ENCODE peak calls at places on chromosome 9, in seven cellular contexts. N is MM.1S, G is upper lobe of right lung, X is H1, S is fibroblast of mammary gland, L is GM06990, T is GM23338. J is an unnamed sample.

GRCh38 chr9:120723547-120723946 is 9.3 kb upstream of the MEGF9 start:
- DNase-seq in G (no peak), X (no peak), N (no peak), T (no peak), S (peak), L (no peak), J (no peak)

GRCh38 chr9:93060746-93061259 is 2.3 kb downstream of the SUSD3 start:
- DNase-seq in T (no peak), S (peak), N (no peak), L (no peak), G (no peak), X (no peak), J (peak)

GRCh38 chr9:806285-807156 is 35.0 kb upstream of the DMRT1 start:
- DNase-seq in N (peak), X (no peak), S (peak), L (no peak), G (no peak), T (peak), J (peak)

GRCh38 chr9:65400886-65401285 is 115.9 kb upstream of the FOXD4L5 start:
- DNase-seq in G (peak), S (no peak), N (no peak), L (no peak), X (no peak), T (no peak), J (no peak)

GRCh38 chr9:27495480-27496133 is 28.5 kb upstream of the IFNK start:
- DNase-seq in N (no peak), X (no peak), T (no peak), S (no peak), G (no peak), L (no peak), J (no peak)

GRCh38 chr9:96599298-96599697 is 20.3 kb downstream of the CDC14B start:
- DNase-seq in N (no peak), S (peak), G (no peak), L (no peak), X (no peak), T (no peak), J (no peak)

GRCh38 chr9:69351227-69351626 is 26.2 kb downstream of the ENTREP1 start:
- DNase-seq in X (no peak), G (no peak), T (no peak), N (no peak), L (no peak), S (no peak), J (no peak)

GRCh38 chr9:13013976-13014375 is 239.2 kb downstream of the LURAP1L start:
- DNase-seq in L (no peak), S (no peak), T (no peak), G (no peak), X (no peak), N (no peak), J (no peak)

GRCh38 chr9:83108208-83108607 is 45.3 kb upstream of the RASEF start:
- DNase-seq in L (no peak), G (no peak), X (no peak), T (no peak), N (no peak), S (no peak), J (no peak)

GRCh38 chr9:71854811-71855210 is 56.2 kb downstream of the ABHD17B start:
- DNase-seq in S (no peak), G (no peak), T (no peak), X (no peak), L (no peak), N (no peak), J (no peak)

GRCh38 chr9:105116047-105116868 is 128.2 kb upstream of the SLC44A1 start:
- DNase-seq in G (no peak), L (no peak), N (no peak), X (no peak), S (no peak), T (peak), J (no peak)

GRCh38 chr9:91813261-91813795 is 136.7 kb downstream of the ROR2 start:
- DNase-seq in X (no peak), L (no peak), T (no peak), G (no peak), N (no peak), S (no peak), J (no peak)

GRCh38 chr9:101711330-101711941 is 27.0 kb downstream of the GRIN3A start:
- DNase-seq in L (no peak), G (no peak), X (no peak), N (peak), S (peak), T (peak), J (peak)

GRCh38 chr9:34331191-34331590 is 1.8 kb downstream of the NUDT2 start:
- DNase-seq in X (no peak), S (no peak), N (no peak), T (no peak), G (no peak), L (no peak), J (no peak)

GRCh38 chr9:211557-211956 is 3.1 kb upstream of the DOCK8 start:
- DNase-seq in T (no peak), L (no peak), N (no peak), X (no peak), S (peak), G (no peak), J (no peak)

GRCh38 chr9:93123561-93124283 is 10.3 kb downstream of the NINJ1 start:
- DNase-seq in X (no peak), N (no peak), S (no peak), L (peak), G (peak), T (no peak), J (no peak)

GRCh38 chr9:92747459-92748232 is 17.0 kb downstream of the BICD2 start:
- DNase-seq in N (no peak), G (no peak), S (peak), X (no peak), L (no peak), T (no peak), J (no peak)

GRCh38 chr9:131259432-131259885 is 16.9 kb downstream of the FAM78A start:
- DNase-seq in X (no peak), L (no peak), N (no peak), T (peak), S (no peak), G (no peak), J (no peak)

GRCh38 chr9:16532272-16532671 is 338.2 kb downstream of the BNC2 start:
- DNase-seq in L (no peak), G (no peak), X (no peak), S (no peak), N (peak), T (no peak), J (no peak)

GRCh38 chr9:8732367-8733075 is 932.9 kb upstream of the DMAC1 start:
- DNase-seq in S (no peak), T (no peak), X (no peak), N (no peak), L (no peak), G (no peak), J (no peak)

GRCh38 chr9:126536836-126537465 is 76.8 kb upstream of the LMX1B start:
- DNase-seq in T (no peak), S (no peak), N (no peak), L (no peak), G (peak), X (no peak), J (no peak)
- H3K4me3 ChIP-seq in T (no peak), S (no peak), N (no peak), L (no peak), G (no peak), X (no peak), J (no peak)

GRCh38 chr9:38371495-38371894 is 21.0 kb upstream of the ALDH1B1 start:
- DNase-seq in S (peak), X (no peak), G (no peak), L (no peak), N (peak), T (no peak), J (peak)
- TF ChIP-seq CTCF in S (peak), X (no peak), G (peak), L (peak), N (peak), T (no peak), J (peak)

GRCh38 chr9:21558627-21559401 is 76.7 kb upstream of the IFNE start:
- DNase-seq in X (no peak), G (peak), L (no peak), S (no peak), T (peak), N (no peak), J (no peak)

GRCh38 chr9:21559402-21560280 is 77.5 kb upstream of the IFNE start:
- DNase-seq in G (peak), X (no peak), T (peak), L (peak), S (peak), N (peak), J (peak)

GRCh38 chr9:21556581-21557427 is 74.7 kb upstream of the IFNE start:
- DNase-seq in X (no peak), G (no peak), T (no peak), N (no peak), S (no peak), L (no peak), J (no peak)

GRCh38 chr9:21557428-21557768 is 75.3 kb upstream of the IFNE start:
- DNase-seq in S (no peak), G (no peak), N (no peak), L (no peak), X (no peak), T (no peak), J (no peak)

DNA sequence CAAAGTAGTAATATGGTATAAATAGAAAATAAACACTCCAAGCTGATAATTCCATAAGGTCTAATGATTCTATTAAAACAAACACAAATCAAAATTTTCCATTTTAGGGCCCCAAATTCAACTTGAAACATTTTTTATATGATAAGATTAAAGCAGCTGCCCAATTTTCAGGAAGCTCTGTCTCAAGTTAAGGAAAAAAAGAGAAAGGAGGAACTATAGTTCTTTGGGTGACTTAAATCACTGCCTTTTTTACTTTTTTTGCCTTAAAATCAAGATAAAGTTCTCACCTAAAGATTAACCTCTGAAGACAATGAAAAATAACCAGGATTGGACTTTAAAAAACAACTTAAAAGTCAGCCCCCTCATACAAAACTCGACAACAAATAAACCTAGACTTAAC is 76.0 kb upstream of the IFNE start:
- DNase-seq in X (no peak), T (no peak), S (no peak), G (no peak), N (no peak), L (no peak), J (no peak)
- H3K4me3 ChIP-seq in X (no peak), T (peak), S (peak), G (no peak), N (no peak), L (no peak), J (no peak)

GRCh38 chr9:35415769-35416427 is 74.0 kb upstream of the RUSC2 start:
- DNase-seq in L (no peak), G (no peak), X (no peak), T (peak), N (no peak), S (no peak), J (no peak)
- TF ChIP-seq CTCF in L (peak), G (no peak), X (peak), T (peak), N (peak), S (no peak), J (no peak)

DNA sequence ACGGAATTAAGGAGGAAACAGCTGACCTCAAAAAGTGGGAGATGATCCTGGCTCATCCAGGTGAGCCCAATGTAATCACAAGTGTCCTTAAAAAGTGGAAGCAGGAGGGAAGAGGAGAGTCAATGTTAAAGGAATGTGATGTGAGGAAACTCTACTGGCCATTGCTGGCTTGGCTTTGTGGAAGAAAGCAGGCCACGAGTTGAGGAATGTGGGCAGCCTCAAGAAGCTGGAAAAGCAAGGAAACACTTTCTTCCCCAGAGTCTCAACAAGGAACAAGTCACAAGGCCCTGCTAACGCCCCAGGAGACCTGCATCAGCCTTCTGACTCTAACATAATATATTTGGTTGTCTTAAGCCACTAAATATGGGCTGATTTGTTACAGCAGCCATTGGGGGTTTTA is 252.8 kb downstream of the PSAT1 start:
- DNase-seq in N (no peak), X (no peak), T (peak), G (no peak), S (no peak), L (no peak), J (no peak)
- H3K4me3 ChIP-seq in N (no peak), X (no peak), T (no peak), G (no peak), S (no peak), L (no peak), J (no peak)